ENCODE peak calls at places on chromosome 3, in four cellular contexts. B, M, T and F are unnamed samples.

GRCh38 chr3:197367081-197367780 is 68.8 kb upstream of the DLG1 start:
- DNase-seq in B (no peak), M (no peak), T (no peak), F (no peak)

GRCh38 chr3:108091498-108092259 is 848 bp upstream of the CD47 start:
- DNase-seq in B (no peak), M (no peak), T (no peak), F (no peak)

GRCh38 chr3:47613723-47614122 is 35.1 kb upstream of the CSPG5 start:
- DNase-seq in B (peak; percentile 46), M (no peak), T (no peak), F (no peak)

GRCh38 chr3:129623447-129624118 is 17.1 kb upstream of the PLXND1 start:
- DNase-seq in B (peak; percentile 38), M (no peak), T (peak; percentile 79), F (no peak)

GRCh38 chr3:48157950-48158376 is 30.3 kb downstream of the CDC25A start:
- DNase-seq in B (no peak), M (peak; percentile 26), T (peak; percentile 61), F (no peak)

GRCh38 chr3:43266995-43267394 is 19.3 kb upstream of the SNRK start:
- DNase-seq in B (no peak), M (no peak), T (no peak), F (no peak)

GRCh38 chr3:48930590-48930989 is 11.9 kb downstream of the ARIH2 start:
- DNase-seq in B (no peak), M (no peak), T (no peak), F (no peak)

GRCh38 chr3:139317660-139318430 is 26.0 kb upstream of the MRPS22 start:
- DNase-seq in B (no peak), M (no peak), T (no peak), F (no peak)

GRCh38 chr3:105518806-105519418 is 152.2 kb downstream of the ALCAM start:
- DNase-seq in B (no peak), M (peak; percentile 48), T (no peak), F (no peak)

GRCh38 chr3:35640186-35640584 is 860 bp downstream of the ARPP21 start:
- DNase-seq in B (no peak), M (no peak), T (no peak), F (no peak)

GRCh38 chr3:87088984-87089841 is 98.3 kb upstream of the VGLL3 start:
- DNase-seq in B (peak; percentile 55), M (peak; percentile 41), T (peak; percentile 44), F (peak; percentile 60)

GRCh38 chr3:188058569-188059184 is 95.3 kb upstream of the LPP start:
- DNase-seq in B (no peak), M (no peak), T (no peak), F (no peak)

GRCh38 chr3:188059346-188059745 is 94.6 kb upstream of the LPP start:
- DNase-seq in B (no peak), M (no peak), T (no peak), F (no peak)

GRCh38 chr3:188060436-188060835 is 93.5 kb upstream of the LPP start:
- DNase-seq in B (no peak), M (no peak), T (no peak), F (no peak)

GRCh38 chr3:188064831-188065493 is 89.0 kb upstream of the LPP start:
- DNase-seq in B (peak; percentile 72), M (no peak), T (no peak), F (no peak)

GRCh38 chr3:188061133-188061532 is 92.8 kb upstream of the LPP start:
- DNase-seq in B (no peak), M (peak; percentile 66), T (no peak), F (no peak)
- TF ChIP-seq CTCF in B (no peak), M (peak; percentile 11), T (no peak), F (no peak)

GRCh38 chr3:101518421-101518871 is 5.4 kb upstream of the SENP7 start:
- DNase-seq in B (no peak), M (no peak), T (no peak), F (no peak)
- H3K4me3 ChIP-seq in B (no peak overlapping the region), M (no peak overlapping the region), T (no peak overlapping the region), F (no peak overlapping the region)

GRCh38 chr3:195080571-195081141 is 190.3 kb downstream of the XXYLT1 start:
- DNase-seq in B (no peak), M (no peak), T (peak; percentile 71), F (no peak)
- TF ChIP-seq CTCF in B (no peak), M (no peak), T (no peak), F (no peak)

GRCh38 chr3:51955175-51955892 is at the start of gene GPR62:
- DNase-seq in B (no peak), M (no peak), T (no peak), F (no peak)
- H3K4me3 ChIP-seq in B (peak within 1 kb of the TSS; percentile 46), M (peak within 1 kb of the TSS; percentile 20), T (peak within 1 kb of the TSS; percentile 65), F (no peak within 1 kb of the TSS)

DNA sequence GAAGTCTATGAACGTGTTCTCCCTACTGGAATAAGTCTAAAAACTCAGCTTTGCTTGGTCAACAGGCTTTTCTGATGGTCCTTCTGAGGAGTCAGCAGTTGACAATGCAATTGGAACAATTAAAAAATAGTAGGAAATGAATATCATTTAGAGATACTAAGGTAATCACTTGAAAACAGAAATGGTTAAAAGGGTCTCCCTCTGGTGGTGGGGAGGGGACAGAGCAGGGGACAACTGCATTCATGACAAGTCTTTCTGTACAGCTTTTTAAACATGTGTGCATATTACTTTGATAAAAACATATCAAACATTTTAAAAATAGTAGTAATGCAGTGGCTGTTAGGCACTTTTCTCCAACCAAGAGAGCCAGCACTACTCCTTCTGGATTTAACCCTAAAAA is 119.9 kb upstream of the FHIT start:
- DNase-seq in B (no peak), M (no peak), T (no peak), F (no peak)
- TF ChIP-seq CTCF in B (peak; percentile 29), M (peak; percentile 71), T (peak; percentile 63), F (peak; percentile 33)

GRCh38 chr3:132662212-132662611 is 2.1 kb downstream of the UBA5 start:
- DNase-seq in B (no peak), M (no peak), T (no peak), F (no peak)
- H3K4me3 ChIP-seq in B (peak overlapping the region; percentile 83), M (peak overlapping the region; percentile 82), T (peak overlapping the region; percentile 87), F (peak overlapping the region; percentile 64)

GRCh38 chr3:128349963-128350599 is 116.6 kb downstream of the DNAJB8 start:
- DNase-seq in B (peak; percentile 93), M (no peak), T (no peak), F (no peak)

GRCh38 chr3:128348075-128348474 is 118.6 kb downstream of the DNAJB8 start:
- DNase-seq in B (no peak), M (no peak), T (no peak), F (no peak)

GRCh38 chr3:128346562-128346961 is 120.1 kb downstream of the DNAJB8 start:
- DNase-seq in B (no peak), M (no peak), T (no peak), F (no peak)

GRCh38 chr3:128347282-128347681 is 119.4 kb downstream of the DNAJB8 start:
- DNase-seq in B (no peak), M (no peak), T (no peak), F (no peak)

DNA sequence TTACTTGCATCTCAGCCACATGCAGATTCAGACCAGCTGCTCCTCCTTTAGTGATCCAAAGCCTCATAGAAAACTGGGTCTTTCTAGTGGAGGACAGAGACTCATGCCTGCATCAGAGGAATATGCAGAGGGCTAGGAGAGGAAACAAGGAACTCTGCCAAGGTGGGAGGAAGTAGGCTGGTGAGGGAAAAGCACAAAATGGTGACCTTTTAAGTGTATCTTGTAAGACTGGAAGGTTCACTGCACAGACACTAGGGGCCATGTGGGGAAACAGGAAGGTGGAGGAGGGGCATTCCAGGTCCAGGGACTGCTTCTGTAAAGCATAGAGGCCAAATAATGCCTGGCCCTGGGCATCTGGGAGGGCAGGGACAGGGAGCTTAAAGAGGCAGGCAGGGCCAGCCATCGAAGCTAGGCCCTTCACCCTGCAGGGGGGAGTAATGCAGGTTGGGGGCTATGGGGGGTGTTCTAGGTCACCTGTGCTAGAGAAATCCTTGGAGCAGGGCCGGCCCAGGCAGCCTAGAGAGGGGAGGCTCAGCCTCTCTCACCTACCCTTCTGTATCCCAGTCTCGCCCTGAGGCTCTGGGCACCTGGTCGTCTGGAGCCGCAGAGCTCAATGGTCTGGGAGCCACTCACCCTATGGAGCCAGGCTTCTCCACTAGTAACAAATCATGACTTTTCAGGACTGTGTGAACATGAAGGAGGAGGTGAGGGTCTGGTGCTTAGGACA is 117.7 kb downstream of the DNAJB8 start:
- DNase-seq in B (no peak), M (no peak), T (no peak), F (no peak)
- TF ChIP-seq CTCF in B (no peak), M (no peak), T (no peak), F (no peak)

GRCh38 chr3:147412491-147412916 is 3.3 kb downstream of the ZIC1 start:
- DNase-seq in B (no peak), M (no peak), T (no peak), F (no peak)
- H3K4me3 ChIP-seq in B (no peak overlapping the region), M (peak overlapping the region; percentile 50), T (no peak overlapping the region), F (peak overlapping the region; percentile 60)

GRCh38 chr3:7075120-7075519 is 214.2 kb downstream of the GRM7 start:
- DNase-seq in B (no peak), M (no peak), T (no peak), F (no peak)

GRCh38 chr3:7070461-7070860 is 209.5 kb downstream of the GRM7 start:
- DNase-seq in B (no peak), M (no peak), T (no peak), F (no peak)

GRCh38 chr3:7074217-7074616 is 213.3 kb downstream of the GRM7 start:
- DNase-seq in B (no peak), M (no peak), T (no peak), F (no peak)

DNA sequence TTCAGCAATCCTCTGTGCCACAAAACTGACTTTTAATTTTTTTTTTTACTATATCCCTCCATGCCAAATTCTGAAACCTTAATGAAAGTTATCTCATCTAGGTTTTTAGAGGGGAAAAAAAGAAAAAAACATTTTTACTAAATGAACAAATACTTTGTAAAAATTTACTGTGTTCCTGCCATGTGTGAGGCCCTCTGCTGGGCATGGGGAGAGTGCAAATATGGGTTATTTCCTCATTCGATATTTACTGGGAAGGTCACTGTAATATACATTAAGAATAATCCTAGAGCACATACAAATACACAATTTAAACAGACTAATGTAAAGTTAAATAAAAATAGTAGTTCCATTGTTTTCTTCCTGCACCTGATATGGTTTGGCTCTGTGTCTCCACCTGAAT is 215.0 kb downstream of the GRM7 start:
- DNase-seq in B (no peak), M (no peak), T (no peak), F (no peak)
- TF ChIP-seq CTCF in B (no peak), M (no peak), T (no peak), F (no peak)